ENCODE peak calls at places on chromosomes 4 and X, in ten cellular contexts. One of them, this sample, is unnamed. For H3K36me3 and H3K27me3, the result is how much of the 10 kb centered on the place peaks cover.

GRCh38 chr4:145130130-145130529 is 32.0 kb downstream of the ABCE1 start:
- DNase-seq in adrenal gland: no peak
- DNase-seq in CD8-positive, alpha-beta T cell: no peak
- DNase-seq in heart right ventricle: no peak
- DNase-seq in breast epithelium: no peak
- DNase-seq in PC-3: no peak
- DNase-seq in cardiac muscle cell: no peak
- DNase-seq in aorta: no peak
- DNase-seq in CD4-positive, CD25-positive, alpha-beta regulatory T cell: no peak
- DNase-seq in tibial artery: no peak
- DNase-seq in this sample: no peak

GRCh38 chr4:53012738-53013137 is 150.6 kb downstream of the RASL11B start:
- DNase-seq in adrenal gland: no peak
- DNase-seq in CD8-positive, alpha-beta T cell: no peak
- DNase-seq in heart right ventricle: no peak
- DNase-seq in breast epithelium: no peak
- DNase-seq in PC-3: no peak
- DNase-seq in cardiac muscle cell: peak
- DNase-seq in aorta: no peak
- DNase-seq in CD4-positive, CD25-positive, alpha-beta regulatory T cell: no peak
- DNase-seq in tibial artery: no peak
- DNase-seq in this sample: peak

GRCh38 chr4:120692964-120693363 is 229.6 kb downstream of the PRDM5 start:
- DNase-seq in adrenal gland: peak
- DNase-seq in CD8-positive, alpha-beta T cell: no peak
- DNase-seq in heart right ventricle: no peak
- DNase-seq in breast epithelium: no peak
- DNase-seq in PC-3: peak
- DNase-seq in cardiac muscle cell: peak
- DNase-seq in aorta: no peak
- DNase-seq in CD4-positive, CD25-positive, alpha-beta regulatory T cell: no peak
- DNase-seq in tibial artery: no peak
- DNase-seq in this sample: peak

GRCh38 chr4:144489831-144490230 is 156.1 kb upstream of the HHIP start:
- DNase-seq in adrenal gland: no peak
- DNase-seq in CD8-positive, alpha-beta T cell: no peak
- DNase-seq in heart right ventricle: no peak
- DNase-seq in breast epithelium: no peak
- DNase-seq in PC-3: no peak
- DNase-seq in cardiac muscle cell: no peak
- DNase-seq in aorta: no peak
- DNase-seq in CD4-positive, CD25-positive, alpha-beta regulatory T cell: no peak
- DNase-seq in tibial artery: no peak
- DNase-seq in this sample: no peak

GRCh38 chr4:7287918-7288280 is 95.6 kb downstream of the SORCS2 start:
- DNase-seq in adrenal gland: no peak
- DNase-seq in CD8-positive, alpha-beta T cell: no peak
- DNase-seq in heart right ventricle: no peak
- DNase-seq in breast epithelium: no peak
- DNase-seq in PC-3: no peak
- DNase-seq in cardiac muscle cell: no peak
- DNase-seq in aorta: no peak
- DNase-seq in CD4-positive, CD25-positive, alpha-beta regulatory T cell: no peak
- DNase-seq in tibial artery: no peak
- DNase-seq in this sample: no peak

GRCh38 chrX:37888010-37888409 is 40.6 kb upstream of the DYNLT3 start:
- DNase-seq in adrenal gland: no peak
- DNase-seq in CD8-positive, alpha-beta T cell: no peak
- DNase-seq in heart right ventricle: no peak
- DNase-seq in breast epithelium: no peak
- DNase-seq in PC-3: no peak
- DNase-seq in cardiac muscle cell: no peak
- DNase-seq in aorta: no peak
- DNase-seq in CD4-positive, CD25-positive, alpha-beta regulatory T cell: no peak
- DNase-seq in tibial artery: no peak
- DNase-seq in this sample: no peak

GRCh38 chr4:145805490-145805889 is 125.5 kb downstream of the C4orf51 start:
- DNase-seq in adrenal gland: no peak
- DNase-seq in CD8-positive, alpha-beta T cell: no peak
- DNase-seq in heart right ventricle: peak
- DNase-seq in breast epithelium: no peak
- DNase-seq in PC-3: no peak
- DNase-seq in cardiac muscle cell: peak
- DNase-seq in aorta: no peak
- DNase-seq in CD4-positive, CD25-positive, alpha-beta regulatory T cell: no peak
- DNase-seq in tibial artery: no peak
- DNase-seq in this sample: no peak

GRCh38 chr4:15738877-15739276 is 36.0 kb downstream of the BST1 start:
- DNase-seq in adrenal gland: no peak
- DNase-seq in CD8-positive, alpha-beta T cell: no peak
- DNase-seq in heart right ventricle: no peak
- DNase-seq in breast epithelium: no peak
- DNase-seq in PC-3: no peak
- DNase-seq in cardiac muscle cell: no peak
- DNase-seq in aorta: no peak
- DNase-seq in CD4-positive, CD25-positive, alpha-beta regulatory T cell: no peak
- DNase-seq in tibial artery: no peak
- DNase-seq in this sample: no peak

GRCh38 chr4:23022032-23022431 is 329.3 kb downstream of the GBA3 start:
- DNase-seq in adrenal gland: no peak
- DNase-seq in CD8-positive, alpha-beta T cell: no peak
- DNase-seq in heart right ventricle: no peak
- DNase-seq in breast epithelium: peak
- DNase-seq in PC-3: peak
- DNase-seq in cardiac muscle cell: peak
- DNase-seq in aorta: no peak
- DNase-seq in CD4-positive, CD25-positive, alpha-beta regulatory T cell: no peak
- DNase-seq in tibial artery: no peak
- DNase-seq in this sample: peak

GRCh38 chrX:40938418-40938817 is 146.8 kb upstream of the USP9X start:
- DNase-seq in adrenal gland: no peak
- DNase-seq in CD8-positive, alpha-beta T cell: no peak
- DNase-seq in heart right ventricle: no peak
- DNase-seq in breast epithelium: no peak
- DNase-seq in PC-3: peak
- DNase-seq in cardiac muscle cell: peak
- DNase-seq in aorta: no peak
- DNase-seq in CD4-positive, CD25-positive, alpha-beta regulatory T cell: no peak
- DNase-seq in tibial artery: no peak
- DNase-seq in this sample: no peak

GRCh38 chrX:40928076-40928475 is 157.2 kb upstream of the USP9X start:
- DNase-seq in adrenal gland: no peak
- DNase-seq in CD8-positive, alpha-beta T cell: no peak
- DNase-seq in heart right ventricle: no peak
- DNase-seq in breast epithelium: no peak
- DNase-seq in PC-3: no peak
- DNase-seq in cardiac muscle cell: no peak
- DNase-seq in aorta: no peak
- DNase-seq in CD4-positive, CD25-positive, alpha-beta regulatory T cell: no peak
- DNase-seq in tibial artery: no peak
- DNase-seq in this sample: no peak

GRCh38 chrX:40931921-40932320 is 153.3 kb upstream of the USP9X start:
- DNase-seq in adrenal gland: no peak
- DNase-seq in CD8-positive, alpha-beta T cell: no peak
- DNase-seq in heart right ventricle: no peak
- DNase-seq in breast epithelium: no peak
- DNase-seq in PC-3: peak
- DNase-seq in cardiac muscle cell: no peak
- DNase-seq in aorta: no peak
- DNase-seq in CD4-positive, CD25-positive, alpha-beta regulatory T cell: no peak
- DNase-seq in tibial artery: no peak
- DNase-seq in this sample: no peak

GRCh38 chrX:40936827-40937226 is 148.4 kb upstream of the USP9X start:
- DNase-seq in adrenal gland: no peak
- DNase-seq in CD8-positive, alpha-beta T cell: no peak
- DNase-seq in heart right ventricle: no peak
- DNase-seq in breast epithelium: no peak
- DNase-seq in PC-3: no peak
- DNase-seq in cardiac muscle cell: no peak
- DNase-seq in aorta: no peak
- DNase-seq in CD4-positive, CD25-positive, alpha-beta regulatory T cell: no peak
- DNase-seq in tibial artery: no peak
- DNase-seq in this sample: no peak

GRCh38 chrX:40933132-40934078 is 151.8 kb upstream of the USP9X start:
- DNase-seq in adrenal gland: peak
- DNase-seq in CD8-positive, alpha-beta T cell: no peak
- DNase-seq in heart right ventricle: no peak
- DNase-seq in breast epithelium: no peak
- DNase-seq in PC-3: peak
- DNase-seq in cardiac muscle cell: peak
- DNase-seq in aorta: no peak
- DNase-seq in CD4-positive, CD25-positive, alpha-beta regulatory T cell: peak
- DNase-seq in tibial artery: no peak
- DNase-seq in this sample: peak
- H3K4me3 ChIP-seq in adrenal gland: no peak
- H3K4me3 ChIP-seq in CD8-positive, alpha-beta T cell: peak
- H3K4me3 ChIP-seq in heart right ventricle: peak
- H3K4me3 ChIP-seq in breast epithelium: peak
- H3K4me3 ChIP-seq in PC-3: peak
- H3K4me3 ChIP-seq in cardiac muscle cell: no peak
- H3K4me3 ChIP-seq in aorta: peak
- H3K4me3 ChIP-seq in CD4-positive, CD25-positive, alpha-beta regulatory T cell: peak
- H3K4me3 ChIP-seq in tibial artery: peak
- H3K4me3 ChIP-seq in this sample: peak

DNA sequence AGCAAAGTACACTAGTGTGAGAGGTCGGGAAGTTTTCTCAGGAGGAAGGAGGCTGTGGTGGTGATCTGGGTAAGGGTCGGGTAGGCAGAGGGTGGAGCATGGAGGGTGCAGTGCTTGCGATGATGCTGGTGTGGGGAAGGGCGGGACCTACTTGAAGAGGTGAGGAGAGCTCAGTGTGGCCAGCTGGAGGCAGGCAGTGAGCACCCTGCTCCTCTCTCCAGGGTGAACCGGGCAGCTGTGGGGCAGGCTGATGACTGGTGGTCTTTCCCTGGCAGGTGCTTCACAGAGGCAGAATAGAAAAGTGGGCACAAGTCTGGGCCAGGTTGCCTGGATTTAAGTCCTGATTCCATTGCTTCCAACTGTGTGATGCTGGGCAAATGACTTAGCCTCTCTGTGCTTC is 73.0 kb downstream of the NSUN7 start:
- DNase-seq in adrenal gland: no peak
- DNase-seq in CD8-positive, alpha-beta T cell: no peak
- DNase-seq in heart right ventricle: no peak
- DNase-seq in breast epithelium: no peak
- DNase-seq in PC-3: no peak
- DNase-seq in cardiac muscle cell: no peak
- DNase-seq in aorta: no peak
- DNase-seq in CD4-positive, CD25-positive, alpha-beta regulatory T cell: no peak
- DNase-seq in tibial artery: no peak
- DNase-seq in this sample: no peak
- H3K36me3 ChIP-seq in adrenal gland: under half
- H3K36me3 ChIP-seq in CD8-positive, alpha-beta T cell: under half
- H3K36me3 ChIP-seq in heart right ventricle: under half
- H3K36me3 ChIP-seq in breast epithelium: under half
- H3K36me3 ChIP-seq in PC-3: under half
- H3K36me3 ChIP-seq in cardiac muscle cell: under half
- H3K36me3 ChIP-seq in aorta: under half
- H3K36me3 ChIP-seq in CD4-positive, CD25-positive, alpha-beta regulatory T cell: under half
- H3K36me3 ChIP-seq in tibial artery: half or more
- H3K36me3 ChIP-seq in this sample: under half

GRCh38 chrX:68915778-68916177 is 87.0 kb downstream of the EFNB1 start:
- DNase-seq in adrenal gland: no peak
- DNase-seq in CD8-positive, alpha-beta T cell: no peak
- DNase-seq in heart right ventricle: no peak
- DNase-seq in breast epithelium: no peak
- DNase-seq in PC-3: no peak
- DNase-seq in cardiac muscle cell: no peak
- DNase-seq in aorta: no peak
- DNase-seq in CD4-positive, CD25-positive, alpha-beta regulatory T cell: no peak
- DNase-seq in tibial artery: no peak
- DNase-seq in this sample: no peak
- H3K27me3 ChIP-seq in adrenal gland: under half
- H3K27me3 ChIP-seq in CD8-positive, alpha-beta T cell: under half
- H3K27me3 ChIP-seq in heart right ventricle: under half
- H3K27me3 ChIP-seq in breast epithelium: under half
- H3K27me3 ChIP-seq in PC-3: under half
- H3K27me3 ChIP-seq in cardiac muscle cell: under half
- H3K27me3 ChIP-seq in aorta: under half
- H3K27me3 ChIP-seq in CD4-positive, CD25-positive, alpha-beta regulatory T cell: under half
- H3K27me3 ChIP-seq in tibial artery: under half
- H3K27me3 ChIP-seq in this sample: under half

GRCh38 chr4:147480502-147480890 is 401 bp upstream of the EDNRA start:
- DNase-seq in adrenal gland: no peak
- DNase-seq in CD8-positive, alpha-beta T cell: no peak
- DNase-seq in heart right ventricle: no peak
- DNase-seq in breast epithelium: no peak
- DNase-seq in PC-3: no peak
- DNase-seq in cardiac muscle cell: no peak
- DNase-seq in aorta: peak
- DNase-seq in CD4-positive, CD25-positive, alpha-beta regulatory T cell: no peak
- DNase-seq in tibial artery: no peak
- DNase-seq in this sample: no peak

GRCh38 chr4:147482281-147482680 is 1.4 kb downstream of the EDNRA start:
- DNase-seq in adrenal gland: no peak
- DNase-seq in CD8-positive, alpha-beta T cell: no peak
- DNase-seq in heart right ventricle: no peak
- DNase-seq in breast epithelium: no peak
- DNase-seq in PC-3: peak
- DNase-seq in cardiac muscle cell: no peak
- DNase-seq in aorta: no peak
- DNase-seq in CD4-positive, CD25-positive, alpha-beta regulatory T cell: no peak
- DNase-seq in tibial artery: no peak
- DNase-seq in this sample: no peak

GRCh38 chr4:147479817-147480216 is 1.1 kb upstream of the EDNRA start:
- DNase-seq in adrenal gland: peak
- DNase-seq in CD8-positive, alpha-beta T cell: no peak
- DNase-seq in heart right ventricle: peak
- DNase-seq in breast epithelium: peak
- DNase-seq in PC-3: no peak
- DNase-seq in cardiac muscle cell: peak
- DNase-seq in aorta: peak
- DNase-seq in CD4-positive, CD25-positive, alpha-beta regulatory T cell: no peak
- DNase-seq in tibial artery: peak
- DNase-seq in this sample: no peak

GRCh38 chr4:147481577-147482109 is 746 bp downstream of the EDNRA start:
- DNase-seq in adrenal gland: no peak
- DNase-seq in CD8-positive, alpha-beta T cell: no peak
- DNase-seq in heart right ventricle: no peak
- DNase-seq in breast epithelium: no peak
- DNase-seq in PC-3: no peak
- DNase-seq in cardiac muscle cell: peak
- DNase-seq in aorta: no peak
- DNase-seq in CD4-positive, CD25-positive, alpha-beta regulatory T cell: no peak
- DNase-seq in tibial artery: no peak
- DNase-seq in this sample: no peak

DNA sequence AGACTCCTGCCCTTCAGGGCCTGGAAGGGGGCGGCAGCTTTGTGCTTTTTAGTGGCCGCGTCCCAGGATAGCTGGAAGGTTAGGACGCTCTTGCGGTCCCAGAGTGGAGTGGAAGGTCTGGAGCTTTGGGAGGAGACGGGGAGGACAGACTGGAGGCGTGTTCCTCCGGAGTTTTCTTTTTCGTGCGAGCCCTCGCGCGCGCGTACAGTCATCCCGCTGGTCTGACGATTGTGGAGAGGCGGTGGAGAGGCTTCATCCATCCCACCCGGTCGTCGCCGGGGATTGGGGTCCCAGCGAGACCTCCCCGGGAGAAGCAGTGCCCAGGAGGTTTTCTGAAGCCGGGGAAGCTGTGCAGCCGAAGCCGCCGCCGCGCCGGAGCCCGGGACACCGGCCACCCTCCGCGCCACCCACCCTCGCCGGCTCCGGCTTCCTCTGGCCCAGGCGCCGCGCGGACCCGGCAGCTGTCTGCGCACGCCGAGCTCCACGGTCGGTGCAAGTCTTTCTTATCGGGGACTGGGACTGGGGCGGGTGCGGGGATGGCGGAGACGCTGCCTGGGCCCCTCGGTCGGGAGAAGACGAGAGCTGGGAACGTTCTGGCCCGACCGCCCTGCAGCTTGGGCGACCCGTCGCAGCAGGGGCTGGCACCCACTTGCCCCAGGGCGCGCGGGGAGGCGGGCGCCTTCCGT is at the start of gene EDNRA:
- DNase-seq in adrenal gland: peak
- DNase-seq in CD8-positive, alpha-beta T cell: no peak
- DNase-seq in heart right ventricle: peak
- DNase-seq in breast epithelium: no peak
- DNase-seq in PC-3: peak
- DNase-seq in cardiac muscle cell: peak
- DNase-seq in aorta: peak
- DNase-seq in CD4-positive, CD25-positive, alpha-beta regulatory T cell: no peak
- DNase-seq in tibial artery: no peak
- DNase-seq in this sample: no peak
- H3K4me3 ChIP-seq in adrenal gland: peak
- H3K4me3 ChIP-seq in CD8-positive, alpha-beta T cell: no peak
- H3K4me3 ChIP-seq in heart right ventricle: peak
- H3K4me3 ChIP-seq in breast epithelium: peak
- H3K4me3 ChIP-seq in PC-3: peak
- H3K4me3 ChIP-seq in cardiac muscle cell: peak
- H3K4me3 ChIP-seq in aorta: peak
- H3K4me3 ChIP-seq in CD4-positive, CD25-positive, alpha-beta regulatory T cell: no peak
- H3K4me3 ChIP-seq in tibial artery: peak
- H3K4me3 ChIP-seq in this sample: peak